ENCODE peak calls at places on chromosome 9, in five cellular contexts. T, Q, Y, V and R are unnamed samples.

GRCh38 chr9:91407580-91408275 is 15.9 kb downstream of the NFIL3 start:
- DNase-seq in T (no peak), Q (no peak), Y (peak), V (no peak), R (no peak)

GRCh38 chr9:137199411-137200121 is 975 bp downstream of the TPRN start:
- DNase-seq in T (no peak), Q (no peak), Y (no peak), V (no peak), R (no peak)

GRCh38 chr9:115170674-115171073 is 52.7 kb upstream of the TNC start:
- DNase-seq in T (no peak), Q (peak), Y (no peak), V (no peak), R (peak)

GRCh38 chr9:114538241-114538640 is 33.0 kb upstream of the WHRN start:
- DNase-seq in T (no peak), Q (no peak), Y (peak), V (peak), R (peak)

GRCh38 chr9:129432255-129432654 is 188.6 kb downstream of the C9orf50 start:
- DNase-seq in T (no peak), Q (no peak), Y (no peak), V (no peak), R (no peak)

GRCh38 chr9:110058304-110058953 is 149.5 kb downstream of the C9orf152 start:
- DNase-seq in T (no peak), Q (peak), Y (peak), V (peak), R (peak)

GRCh38 chr9:79120533-79121315 is 451.0 kb upstream of the TLE4 start:
- DNase-seq in T (no peak), Q (no peak), Y (no peak), V (no peak), R (no peak)

GRCh38 chr9:33272061-33272460 is 7.2 kb downstream of the CHMP5 start:
- DNase-seq in T (no peak), Q (no peak), Y (no peak), V (no peak), R (no peak)

GRCh38 chr9:37178742-37179141 is 58.4 kb downstream of the ZCCHC7 start:
- DNase-seq in T (no peak), Q (no peak), Y (no peak), V (no peak), R (no peak)

DNA sequence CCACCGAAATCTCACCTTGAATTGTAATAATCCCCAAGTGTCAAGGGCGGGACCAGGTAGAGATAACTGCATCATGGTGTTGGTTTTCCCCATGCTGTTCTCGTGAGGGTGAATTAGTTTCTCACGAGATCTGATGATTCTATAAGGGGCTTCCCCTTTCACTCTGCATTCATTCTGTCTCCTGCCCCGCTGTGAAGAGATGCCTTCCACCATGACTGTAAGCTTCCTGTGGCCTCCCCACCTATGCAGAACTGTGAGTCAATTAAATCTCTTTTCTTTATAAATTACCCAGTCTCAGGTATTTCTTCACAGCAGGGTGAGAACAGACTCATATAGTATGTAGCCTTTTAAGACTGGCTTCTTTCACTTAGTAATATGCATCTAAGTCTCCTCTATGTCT is 128.1 kb upstream of the NR5A1 start:
- DNase-seq in T (no peak), Q (no peak), Y (no peak), V (no peak), R (no peak)
- H2BK12ac ChIP-seq in T (no peak), Q (no peak), Y (no peak), V (no peak), R (no peak)

DNA sequence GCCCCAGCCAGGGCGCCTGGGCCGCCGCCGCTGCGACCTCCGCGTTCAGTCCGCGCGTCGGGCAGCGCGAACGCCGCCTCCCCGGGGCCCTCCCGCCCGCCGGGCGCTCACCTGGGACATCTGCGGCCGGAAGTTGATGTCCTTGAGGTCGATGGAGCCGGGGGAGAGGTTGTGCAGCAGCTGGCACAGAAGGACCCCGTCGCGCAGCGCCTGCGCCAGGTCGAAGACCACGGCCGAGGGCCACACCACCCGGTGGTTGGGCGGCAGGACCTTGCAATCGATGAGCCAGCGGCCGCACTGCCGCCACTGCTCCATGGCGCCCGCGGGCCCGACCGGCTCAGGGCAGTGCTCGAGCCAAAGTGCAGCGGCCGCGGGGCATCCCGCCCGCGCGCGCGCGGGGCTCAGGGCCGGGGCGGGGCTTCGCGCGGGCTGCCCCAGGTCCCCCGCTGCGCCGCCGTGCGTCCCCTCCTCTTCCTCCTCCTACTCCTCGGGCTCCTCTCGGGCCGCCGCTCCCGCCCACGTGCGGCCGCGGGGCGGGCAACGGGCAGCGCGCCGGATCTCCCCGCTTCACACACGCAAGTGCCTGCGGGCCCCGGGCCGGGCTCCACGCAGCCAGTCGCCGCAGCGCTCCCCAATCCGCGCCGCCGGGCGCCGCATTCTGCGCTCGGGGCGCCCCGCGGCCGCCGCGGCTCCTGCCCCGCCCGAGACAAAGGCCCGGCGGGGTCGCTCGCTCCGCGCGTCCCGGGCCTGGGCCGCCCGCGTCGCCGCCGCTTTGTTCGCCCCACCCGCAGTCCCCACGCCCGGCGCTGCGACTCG is at the start of gene VAV2:
- DNase-seq in T (peak), Q (peak), Y (peak), V (no peak), R (peak)
- H2BK12ac ChIP-seq in T (peak), Q (peak), Y (peak), V (no peak), R (no peak)

GRCh38 chr9:120777229-120777628 is 16.0 kb downstream of the FBXW2 start:
- DNase-seq in T (no peak), Q (no peak), Y (no peak), V (no peak), R (no peak)

GRCh38 chr9:120774719-120775118 is 18.5 kb downstream of the FBXW2 start:
- DNase-seq in T (no peak), Q (no peak), Y (no peak), V (no peak), R (no peak)

GRCh38 chr9:120778758-120779157 is 14.5 kb downstream of the FBXW2 start:
- DNase-seq in T (no peak), Q (no peak), Y (no peak), V (no peak), R (no peak)

GRCh38 chr9:120775859-120776258 is 17.4 kb downstream of the FBXW2 start:
- DNase-seq in T (no peak), Q (no peak), Y (peak), V (no peak), R (no peak)

DNA sequence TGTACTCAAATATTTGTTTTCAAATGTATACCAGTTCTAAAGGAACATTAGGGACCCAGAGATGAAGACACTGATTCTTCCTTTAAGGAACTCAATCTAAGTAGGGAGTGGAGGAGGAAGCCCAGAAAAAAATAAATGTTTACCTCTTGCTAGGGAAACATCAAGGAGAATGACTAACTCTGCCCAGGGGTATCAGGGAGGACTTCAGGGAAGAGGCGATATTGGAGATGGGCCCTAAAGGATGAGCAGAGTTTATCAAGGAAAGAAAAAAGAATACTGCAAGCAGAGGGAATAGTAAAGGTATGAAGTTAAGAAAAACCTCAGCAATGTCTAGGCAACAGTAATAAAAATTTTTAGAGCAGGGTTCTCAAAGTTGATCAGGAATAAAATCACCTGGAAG is 16.4 kb downstream of the FBXW2 start:
- DNase-seq in T (no peak), Q (no peak), Y (no peak), V (no peak), R (no peak)
- H2BK12ac ChIP-seq in T (no peak), Q (no peak), Y (no peak), V (no peak), R (no peak)

GRCh38 chr9:71758277-71758676 is 10.0 kb downstream of the CEMIP2 start:
- DNase-seq in T (no peak), Q (no peak), Y (no peak), V (no peak), R (peak)

GRCh38 chr9:71758785-71759184 is 9.5 kb downstream of the CEMIP2 start:
- DNase-seq in T (no peak), Q (peak), Y (no peak), V (no peak), R (no peak)

GRCh38 chr9:71761938-71762353 is 6.4 kb downstream of the CEMIP2 start:
- DNase-seq in T (no peak), Q (no peak), Y (peak), V (no peak), R (no peak)

GRCh38 chr9:71762900-71763653 is 5.2 kb downstream of the CEMIP2 start:
- DNase-seq in T (no peak), Q (peak), Y (no peak), V (no peak), R (no peak)

GRCh38 chr9:71760901-71761300 is 7.4 kb downstream of the CEMIP2 start:
- DNase-seq in T (no peak), Q (no peak), Y (no peak), V (no peak), R (peak)
- H2BK12ac ChIP-seq in T (no peak), Q (no peak), Y (no peak), V (no peak), R (no peak)

GRCh38 chr9:131259916-131260597 is 16.3 kb downstream of the FAM78A start:
- DNase-seq in T (no peak), Q (no peak), Y (no peak), V (no peak), R (no peak)
- H2BK12ac ChIP-seq in T (peak), Q (no peak), Y (no peak), V (no peak), R (no peak)

DNA sequence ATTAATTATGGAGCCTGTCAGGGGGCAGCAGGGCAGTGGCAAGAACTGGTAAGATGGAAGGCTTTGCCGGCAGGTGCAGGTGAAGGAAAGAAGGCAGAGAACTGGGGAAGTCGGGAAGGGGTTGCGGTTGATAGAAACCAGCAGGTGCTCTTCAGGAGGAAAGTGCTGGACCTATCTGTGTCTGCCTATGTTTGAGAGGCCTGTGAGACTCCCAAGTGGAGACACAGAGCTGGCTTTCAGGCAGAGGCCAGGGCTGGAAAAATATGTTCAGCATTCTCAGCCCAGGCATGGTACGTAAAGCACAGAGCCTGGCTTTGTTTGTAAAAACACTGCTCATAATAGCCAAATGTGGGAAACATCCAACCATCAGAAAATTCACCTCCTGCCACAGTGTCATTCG is 69.5 kb downstream of the S1PR3 start:
- DNase-seq in T (no peak), Q (no peak), Y (no peak), V (no peak), R (no peak)
- H2BK12ac ChIP-seq in T (no peak), Q (no peak), Y (no peak), V (no peak), R (no peak)

DNA sequence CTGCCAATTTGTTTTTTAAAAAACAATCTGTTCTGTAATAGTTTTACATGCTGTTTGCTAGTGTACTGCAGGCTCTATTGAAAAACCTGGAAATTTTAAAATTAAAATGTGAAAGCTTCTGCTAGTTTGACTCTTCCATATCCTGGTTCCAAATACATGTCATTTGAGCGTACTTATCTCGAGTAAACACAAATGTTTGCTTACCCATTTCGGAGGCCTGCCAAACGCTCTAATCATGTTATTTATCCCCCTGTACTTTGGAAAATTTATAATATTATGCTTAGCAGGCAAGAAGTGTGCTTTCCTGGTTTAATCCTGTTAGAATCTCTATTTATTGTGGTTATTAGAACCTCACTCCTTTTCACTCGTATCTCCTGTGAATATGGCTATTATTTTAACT is 476.8 kb upstream of the CYLC2 start:
- DNase-seq in T (no peak), Q (no peak), Y (no peak), V (no peak), R (no peak)
- H2BK12ac ChIP-seq in T (no peak), Q (no peak), Y (no peak), V (no peak), R (no peak)